ENCODE peak calls at places on chromosomes 3 and 15, in seven cellular contexts. R is mesendoderm, S is neuronal stem cell, F is trophoblast cell, G is H1, K is mesenchymal stem cell, U is H9. X is an unnamed sample.

GRCh38 chr3:55443346-55443745 is 43.8 kb downstream of the WNT5A start:
- DNase-seq in R (no peak), S (no peak), F (no peak), G (no peak), K (no peak), U (no peak), X (no peak)

GRCh38 chr3:105691633-105692032 is 177.2 kb downstream of the CBLB start:
- DNase-seq in R (peak), S (no peak), F (no peak), G (no peak), K (no peak), U (no peak), X (no peak)

GRCh38 chr3:36269274-36269673 is 111.0 kb upstream of the STAC start:
- DNase-seq in R (no peak), S (no peak), F (no peak), G (no peak), K (no peak), U (no peak), X (no peak)

GRCh38 chr3:184583345-184584000 is 21.9 kb downstream of the EPHB3 start:
- DNase-seq in R (no peak), S (no peak), F (peak), G (no peak), K (peak), U (no peak), X (no peak)

GRCh38 chr3:120102232-120102631 is 8.0 kb upstream of the GSK3B start:
- DNase-seq in R (no peak), S (no peak), F (no peak), G (no peak), K (no peak), U (no peak), X (no peak)

GRCh38 chr15:91793771-91794170 is 59.7 kb upstream of the SLCO3A1 start:
- DNase-seq in R (no peak), S (no peak), F (no peak), G (no peak), K (no peak), U (no peak), X (no peak)

GRCh38 chr3:27467545-27467944 is 16.6 kb downstream of the SLC4A7 start:
- DNase-seq in R (peak), S (no peak), F (peak), G (no peak), K (peak), U (no peak), X (peak)

GRCh38 chr3:153087595-153088566 is 74.1 kb upstream of the RAP2B start:
- DNase-seq in R (no peak), S (no peak), F (no peak), G (no peak), K (no peak), U (no peak), X (peak)

GRCh38 chr3:156633335-156633734 is 41.1 kb upstream of the TIPARP start:
- DNase-seq in R (no peak), S (no peak), F (peak), G (no peak), K (no peak), U (no peak), X (peak)

GRCh38 chr3:23726811-23727548 is 78.8 kb upstream of the UBE2E1 start:
- DNase-seq in R (no peak), S (no peak), F (no peak), G (no peak), K (no peak), U (no peak), X (no peak)

GRCh38 chr3:100020876-100021644 is 93.2 kb downstream of the FILIP1L start:
- DNase-seq in R (no peak), S (no peak), F (peak), G (no peak), K (no peak), U (no peak), X (no peak)

GRCh38 chr3:188472331-188472730 is 318.4 kb downstream of the LPP start:
- DNase-seq in R (no peak), S (no peak), F (no peak), G (no peak), K (no peak), U (no peak), X (peak)

DNA sequence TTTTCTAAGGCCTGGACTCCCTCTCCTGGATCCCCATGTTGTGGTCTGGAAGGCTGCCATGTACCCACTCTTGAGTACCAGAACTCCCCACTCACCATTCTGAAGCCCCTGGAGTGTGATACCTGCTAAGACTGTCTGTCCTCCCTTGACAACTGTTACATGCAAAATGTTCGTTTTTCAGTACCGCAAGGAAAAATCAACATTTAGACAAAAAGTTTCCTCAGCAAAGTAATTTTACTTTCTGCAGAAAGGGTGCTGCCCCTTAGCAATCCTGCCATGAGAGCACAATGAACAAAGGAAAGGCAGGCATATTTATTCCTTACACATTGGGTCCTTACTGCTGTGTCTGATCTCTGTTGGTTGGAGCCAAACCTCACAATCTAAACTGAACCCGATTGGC is 7.0 kb upstream of the GK5 start:
- DNase-seq in R (no peak), S (no peak), F (no peak), G (no peak), K (no peak), U (no peak), X (no peak)
- H3K18ac ChIP-seq in R (no peak), S (no peak), F (no peak), G (no peak), K (no peak), U (no peak), X (no peak)

DNA sequence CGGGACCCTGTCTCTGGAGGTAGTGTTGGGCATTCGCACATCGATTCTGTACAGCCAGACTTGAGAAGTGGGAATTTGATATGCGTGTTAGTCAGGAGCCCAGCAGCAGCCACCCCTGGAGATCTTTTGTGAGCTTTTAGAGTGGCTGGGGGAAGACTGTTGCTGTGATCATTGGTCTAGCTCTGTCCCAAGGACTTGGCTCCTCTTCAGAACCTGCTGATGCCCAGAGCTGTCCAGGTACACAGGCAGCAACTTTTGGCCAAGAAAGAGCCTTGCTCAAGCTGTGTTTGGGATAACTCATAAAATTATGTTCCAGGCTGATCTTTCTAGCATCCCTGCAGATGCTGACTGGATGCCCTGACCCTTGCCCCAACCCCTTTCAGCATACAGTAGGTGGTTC is 29.3 kb downstream of the LIMD1 start:
- DNase-seq in R (no peak), S (no peak), F (no peak), G (no peak), K (no peak), U (no peak), X (no peak)
- H3K18ac ChIP-seq in R (no peak), S (no peak), F (no peak), G (no peak), K (peak), U (no peak), X (no peak)

GRCh38 chr15:39213385-39213840 is 367.5 kb upstream of the THBS1 start:
- DNase-seq in R (peak), S (peak), F (peak), G (peak), K (peak), U (peak), X (peak)
- H3K18ac ChIP-seq in R (peak), S (no peak), F (no peak), G (no peak), K (no peak), U (peak), X (peak)

DNA sequence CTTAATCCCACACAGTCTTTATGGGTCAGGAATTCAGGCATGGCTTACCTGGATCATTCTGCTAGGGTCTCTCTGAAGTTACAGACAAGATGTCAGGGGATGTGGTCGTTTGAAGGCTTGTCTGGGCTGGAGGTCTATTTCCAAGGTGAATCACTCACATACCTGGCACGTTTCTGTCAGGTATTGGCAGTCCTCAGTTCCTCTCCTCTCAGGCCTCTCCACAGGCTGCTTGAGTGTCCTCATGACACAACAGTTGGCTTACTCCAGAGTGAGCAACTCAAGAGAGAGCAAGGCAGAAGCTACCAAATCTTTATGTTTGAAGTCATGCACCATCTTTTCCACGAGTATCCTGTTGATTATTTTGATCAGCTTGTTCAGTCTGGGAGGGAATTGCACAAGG is 43.9 kb upstream of the PARP14 start:
- DNase-seq in R (no peak), S (no peak), F (peak), G (no peak), K (no peak), U (no peak), X (no peak)
- H3K18ac ChIP-seq in R (no peak), S (no peak), F (no peak), G (no peak), K (no peak), U (no peak), X (no peak)

GRCh38 chr15:67304778-67305177 is 50.2 kb downstream of the IQCH start:
- DNase-seq in R (no peak), S (no peak), F (no peak), G (no peak), K (no peak), U (no peak), X (no peak)
- H3K18ac ChIP-seq in R (no peak), S (no peak), F (no peak), G (no peak), K (no peak), U (no peak), X (no peak)

X was measured in IMR-90.